ENCODE peak calls at places on chromosome 13, in ten cellular contexts. E is OCI-LY7; N is mammary epithelial cell; I is A549; V is Peyer's patch; D is transverse colon; Y is CD8-positive, alpha-beta T cell; A is right lobe of liver; X is esophagus squamous epithelium; K is coronary artery. J is an unnamed sample.

GRCh38 chr13:67308004-67308772 is 78.1 kb upstream of the PCDH9 start:
- DNase-seq in N (peak), Y (no peak), I (no peak), K (no peak), X (no peak), D (no peak), A (no peak), E (no peak), V (no peak), J (peak)

GRCh38 chr13:27298849-27299248 is 28.2 kb downstream of the RASL11A start:
- DNase-seq in I (no peak), K (no peak), D (no peak), X (no peak), V (no peak), E (no peak), A (no peak), Y (peak), N (no peak), J (no peak)

GRCh38 chr13:79456051-79456450 is 24.9 kb upstream of the NDFIP2 start:
- DNase-seq in X (no peak), V (no peak), Y (no peak), D (no peak), A (no peak), I (no peak), N (no peak), E (no peak), K (no peak), J (no peak)

GRCh38 chr13:31201341-31202024 is 1.7 kb downstream of the B3GLCT start:
- DNase-seq in D (no peak), Y (no peak), X (no peak), A (no peak), I (no peak), V (no peak), E (no peak), K (no peak), N (peak), J (peak)

GRCh38 chr13:26679945-26680516 is 80.6 kb downstream of the GPR12 start:
- DNase-seq in K (no peak), N (no peak), A (no peak), I (no peak), Y (no peak), D (no peak), E (no peak), V (no peak), X (no peak), J (no peak)

GRCh38 chr13:32427852-32428580 is at the start of gene N4BP2L1:
- DNase-seq in D (peak), N (peak), V (peak), E (peak), A (peak), X (peak), Y (peak), I (peak), K (peak), J (no peak)

GRCh38 chr13:97257800-97258799 is 36.0 kb downstream of the MBNL2 start:
- DNase-seq in E (no peak), V (no peak), N (peak), X (no peak), Y (no peak), K (peak), A (peak), D (no peak), I (peak), J (peak)

GRCh38 chr13:113726961-113727411 is 32.0 kb upstream of the TMEM255B start:
- DNase-seq in Y (no peak), K (no peak), V (peak), N (peak), E (no peak), X (no peak), I (no peak), A (peak), D (no peak), J (no peak)

GRCh38 chr13:26480246-26480855 is 77.1 kb upstream of the WASF3 start:
- DNase-seq in N (no peak), K (no peak), E (no peak), X (no peak), I (no peak), Y (no peak), A (no peak), D (peak), V (peak), J (peak)

GRCh38 chr13:81929988-81930387 is 1589.1 kb upstream of the SPRY2 start:
- DNase-seq in E (no peak), D (no peak), V (no peak), N (peak), K (no peak), X (no peak), Y (no peak), I (no peak), A (no peak), J (peak)

GRCh38 chr13:51714663-51715168 is 89.2 kb downstream of the DHRS12 start:
- DNase-seq in Y (no peak), E (no peak), N (peak), V (no peak), A (no peak), X (no peak), I (no peak), D (no peak), K (no peak), J (peak)

GRCh38 chr13:72163671-72164070 is 296.7 kb upstream of the DACH1 start:
- DNase-seq in A (no peak), D (no peak), N (peak), I (no peak), Y (no peak), E (no peak), X (no peak), V (no peak), K (no peak), J (no peak)

GRCh38 chr13:24746618-24747247 is 17.2 kb upstream of the RNF17 start:
- DNase-seq in V (no peak), K (no peak), E (no peak), A (no peak), X (no peak), D (no peak), Y (no peak), N (peak), I (peak), J (no peak)

GRCh38 chr13:42740753-42741152 is 40.6 kb upstream of the FAM216B start:
- DNase-seq in X (no peak), I (no peak), N (no peak), A (no peak), V (no peak), K (no peak), E (no peak), Y (no peak), D (peak), J (no peak)

GRCh38 chr13:25300861-25301346 is 521 bp upstream of the NUP58 start:
- DNase-seq in D (peak), E (no peak), N (no peak), A (peak), X (no peak), V (peak), I (no peak), Y (peak), K (no peak), J (no peak)

GRCh38 chr13:40060318-40061007 is 405.0 kb downstream of the COG6 start:
- DNase-seq in D (no peak), I (no peak), K (no peak), N (peak), Y (no peak), A (no peak), V (no peak), X (no peak), E (peak), J (peak)

GRCh38 chr13:31174018-31174417 is 12.3 kb upstream of the HSPH1 start:
- DNase-seq in N (no peak), E (no peak), I (no peak), D (no peak), A (no peak), K (no peak), X (no peak), V (no peak), Y (no peak), J (peak)

GRCh38 chr13:113121183-113121927 is 1.2 kb upstream of the F10 start:
- DNase-seq in N (no peak), E (no peak), I (no peak), X (no peak), A (peak), K (no peak), V (no peak), D (no peak), Y (no peak), J (no peak)

GRCh38 chr13:48731957-48732569 is 78.3 kb downstream of the CYSLTR2 start:
- DNase-seq in E (peak), D (peak), Y (peak), V (peak), K (no peak), A (peak), N (peak), I (peak), X (no peak), J (no peak)

GRCh38 chr13:38223093-38223492 is 126.6 kb upstream of the UFM1 start:
- DNase-seq in E (no peak), N (no peak), Y (no peak), D (no peak), X (no peak), I (no peak), V (no peak), K (no peak), A (no peak), J (no peak)

GRCh38 chr13:30376426-30377311 is 45.6 kb upstream of the UBE2L5 start:
- DNase-seq in K (no peak), V (peak), Y (peak), I (no peak), A (no peak), E (peak), D (peak), X (peak), N (peak), J (no peak)

GRCh38 chr13:113078895-113079720 is 26.5 kb upstream of the F7 start:
- DNase-seq in E (no peak), I (no peak), Y (no peak), D (no peak), K (no peak), A (no peak), N (no peak), V (no peak), X (no peak), J (no peak)

GRCh38 chr13:24617394-24618218 is 62.6 kb upstream of the ATP12A start:
- DNase-seq in A (no peak), N (no peak), E (no peak), X (no peak), V (no peak), Y (no peak), K (no peak), I (no peak), D (no peak), J (no peak)

GRCh38 chr13:112679381-112679780 is 10.5 kb upstream of the ATP11A start:
- DNase-seq in N (no peak), Y (no peak), V (no peak), I (no peak), E (no peak), A (no peak), D (no peak), X (no peak), K (no peak), J (no peak)

GRCh38 chr13:52862358-52863206 is 14.1 kb upstream of the PCDH8 start:
- DNase-seq in N (no peak), V (no peak), K (no peak), E (peak), X (no peak), A (no peak), Y (no peak), I (peak), D (peak), J (peak)

GRCh38 chr13:94217370-94217769 is 262.1 kb downstream of the DCT start:
- DNase-seq in I (no peak), K (no peak), X (no peak), A (no peak), N (no peak), D (no peak), E (no peak), Y (no peak), V (no peak), J (no peak)

GRCh38 chr13:34128661-34129060 is 310.7 kb downstream of the RFC3 start:
- DNase-seq in V (no peak), Y (no peak), D (no peak), N (no peak), X (no peak), A (no peak), E (no peak), K (no peak), I (no peak), J (no peak)
- H3K27ac ChIP-seq in V (no peak), Y (no peak), D (no peak), N (no peak), X (no peak), A (no peak), E (no peak), K (no peak), I (no peak), J (no peak)

DNA sequence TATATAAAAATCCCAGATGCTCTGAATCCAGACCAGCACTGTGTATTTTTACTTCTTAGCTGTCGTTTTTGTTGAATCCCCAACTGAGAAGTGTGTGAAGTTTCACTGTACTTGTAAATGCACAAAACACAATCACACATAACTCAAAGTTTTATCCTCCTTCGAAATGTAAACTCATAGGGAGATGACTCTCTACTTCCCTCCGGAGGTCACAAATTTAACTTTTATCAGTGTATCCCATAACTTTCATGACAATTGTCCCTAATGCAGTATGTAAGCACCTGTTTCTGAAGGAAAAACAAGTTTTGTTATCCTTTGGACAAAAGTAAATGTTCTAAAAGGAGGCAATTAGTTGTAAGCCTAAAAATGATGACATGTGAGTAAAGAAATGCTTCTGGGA is 665.0 kb upstream of the SLITRK6 start:
- DNase-seq in A (no peak), V (no peak), E (no peak), K (no peak), D (no peak), N (no peak), I (no peak), Y (no peak), X (no peak), J (peak)
- TF ChIP-seq CTCF in A (no peak), V (no peak), E (peak), K (no peak), D (no peak), N (no peak), I (no peak), Y (no peak), X (no peak), J (no peak)

GRCh38 chr13:90502143-90502542 is 845.3 kb upstream of the MIR17HG start:
- DNase-seq in Y (no peak), A (no peak), V (no peak), X (no peak), E (no peak), I (no peak), N (no peak), K (no peak), D (no peak), J (no peak)
- H3K27ac ChIP-seq in Y (no peak), A (no peak), V (no peak), X (no peak), E (no peak), I (no peak), N (no peak), K (no peak), D (no peak), J (no peak)

GRCh38 chr13:43877788-43878187 is 1.8 kb downstream of the CCDC122 start:
- DNase-seq in X (no peak), D (no peak), I (no peak), A (no peak), V (no peak), K (no peak), Y (no peak), E (peak), N (no peak), J (no peak)
- TF ChIP-seq CTCF in X (no peak), D (no peak), I (no peak), A (no peak), V (no peak), K (no peak), Y (no peak), E (no peak), N (no peak), J (no peak)

DNA sequence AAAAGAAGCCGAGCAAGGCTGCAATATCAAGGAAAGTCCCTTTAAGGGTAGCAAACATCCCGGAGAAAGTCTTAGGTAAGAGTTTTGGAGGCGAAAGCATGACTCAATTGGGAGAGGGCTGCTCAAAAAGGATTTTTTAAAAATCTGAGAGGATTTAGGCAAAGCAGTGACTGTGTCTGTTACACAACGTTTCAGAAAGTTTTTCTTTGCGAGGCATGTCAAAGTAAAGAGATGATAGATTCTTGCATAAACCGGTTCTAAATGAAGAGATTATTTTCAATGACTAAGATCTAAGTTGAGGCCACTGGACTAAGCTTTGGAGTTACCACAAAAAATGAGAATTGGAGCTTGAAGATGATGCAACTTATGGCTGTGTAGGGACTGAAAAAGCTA is 43.7 kb upstream of the ENOX1 start:
- DNase-seq in K (no peak), E (no peak), V (no peak), X (no peak), A (no peak), I (no peak), N (peak), D (no peak), Y (no peak), J (peak)
- H3K27ac ChIP-seq in K (no peak), E (no peak), V (no peak), X (peak), A (no peak), I (peak), N (no peak), D (no peak), Y (no peak), J (no peak)

GRCh38 chr13:99975626-99976025 is 4.1 kb upstream of the ZIC5 start:
- DNase-seq in N (no peak), E (no peak), V (no peak), Y (peak), A (no peak), K (no peak), X (no peak), I (no peak), D (no peak), J (no peak)
- TF ChIP-seq CTCF in N (no peak), E (no peak), V (no peak), Y (no peak), A (no peak), K (no peak), X (no peak), I (no peak), D (no peak), J (no peak)

GRCh38 chr13:28355822-28356371 is 139.0 kb downstream of the FLT1 start:
- DNase-seq in A (no peak), D (no peak), E (no peak), I (no peak), K (no peak), V (no peak), N (no peak), Y (no peak), X (no peak), J (no peak)

GRCh38 chr13:28358673-28359072 is 136.3 kb downstream of the FLT1 start:
- DNase-seq in D (no peak), X (no peak), V (no peak), E (no peak), I (no peak), Y (no peak), K (no peak), A (no peak), N (no peak), J (no peak)

GRCh38 chr13:28356506-28357064 is 138.3 kb downstream of the FLT1 start:
- DNase-seq in E (no peak), V (no peak), D (no peak), N (no peak), K (no peak), X (no peak), A (no peak), Y (no peak), I (no peak), J (no peak)

GRCh38 chr13:28357846-28358496 is 137.0 kb downstream of the FLT1 start:
- DNase-seq in N (no peak), K (no peak), E (no peak), D (no peak), A (no peak), Y (no peak), X (no peak), V (no peak), I (no peak), J (no peak)

GRCh38 chr13:28357247-28357825 is 137.6 kb downstream of the FLT1 start:
- DNase-seq in I (no peak), A (no peak), E (no peak), D (no peak), K (no peak), Y (no peak), V (no peak), X (no peak), N (no peak), J (no peak)
- H3K27ac ChIP-seq in I (no peak), A (no peak), E (no peak), D (no peak), K (no peak), Y (no peak), V (no peak), X (no peak), N (no peak), J (no peak)

GRCh38 chr13:33487575-33488243 is 202.2 kb upstream of the STARD13 start:
- DNase-seq in Y (no peak), D (no peak), E (peak), V (no peak), A (no peak), K (no peak), I (no peak), N (peak), X (no peak), J (no peak)
- TF ChIP-seq CTCF in Y (no peak), D (peak), E (peak), V (no peak), A (peak), K (no peak), I (no peak), N (peak), X (no peak), J (no peak)

DNA sequence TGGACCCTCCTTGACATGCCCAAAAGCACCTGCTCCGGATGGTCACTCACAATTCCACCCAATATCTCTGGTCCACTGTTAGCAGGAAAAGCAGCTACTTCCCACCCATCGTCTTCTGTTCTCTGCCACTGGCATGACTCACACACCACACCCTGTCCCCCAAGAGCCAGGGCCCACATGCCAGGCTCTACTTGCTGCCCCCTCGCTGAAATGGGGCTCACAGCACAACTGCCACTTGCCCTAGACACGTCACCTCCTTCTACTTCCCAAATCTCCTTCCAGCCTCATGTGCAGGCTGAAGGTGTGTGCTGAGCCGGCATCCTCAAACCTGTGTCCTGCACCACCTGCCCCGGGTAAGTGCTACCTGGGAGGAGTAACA is 65.0 kb downstream of the TBC1D4 start:
- DNase-seq in K (no peak), E (no peak), N (no peak), I (no peak), Y (no peak), A (no peak), V (no peak), X (no peak), D (no peak), J (no peak)
- H3K27ac ChIP-seq in K (no peak), E (peak), N (peak), I (peak), Y (no peak), A (peak), V (no peak), X (peak), D (no peak), J (peak)

GRCh38 chr13:77523386-77523785 is 12.1 kb upstream of the SCEL start:
- DNase-seq in V (no peak), A (no peak), I (no peak), K (no peak), D (no peak), X (no peak), E (no peak), N (no peak), Y (no peak), J (no peak)

GRCh38 chr13:77522444-77522843 is 13.1 kb upstream of the SCEL start:
- DNase-seq in N (no peak), V (no peak), X (no peak), A (no peak), K (no peak), I (no peak), E (no peak), Y (no peak), D (no peak), J (no peak)

GRCh38 chr13:77519808-77520207 is 15.7 kb upstream of the SCEL start:
- DNase-seq in I (no peak), X (no peak), A (no peak), V (no peak), N (no peak), D (no peak), Y (no peak), K (no peak), E (no peak), J (no peak)

GRCh38 chr13:77521194-77521593 is 14.3 kb upstream of the SCEL start:
- DNase-seq in V (no peak), K (no peak), Y (no peak), D (no peak), N (peak), I (peak), E (no peak), A (no peak), X (no peak), J (peak)

DNA sequence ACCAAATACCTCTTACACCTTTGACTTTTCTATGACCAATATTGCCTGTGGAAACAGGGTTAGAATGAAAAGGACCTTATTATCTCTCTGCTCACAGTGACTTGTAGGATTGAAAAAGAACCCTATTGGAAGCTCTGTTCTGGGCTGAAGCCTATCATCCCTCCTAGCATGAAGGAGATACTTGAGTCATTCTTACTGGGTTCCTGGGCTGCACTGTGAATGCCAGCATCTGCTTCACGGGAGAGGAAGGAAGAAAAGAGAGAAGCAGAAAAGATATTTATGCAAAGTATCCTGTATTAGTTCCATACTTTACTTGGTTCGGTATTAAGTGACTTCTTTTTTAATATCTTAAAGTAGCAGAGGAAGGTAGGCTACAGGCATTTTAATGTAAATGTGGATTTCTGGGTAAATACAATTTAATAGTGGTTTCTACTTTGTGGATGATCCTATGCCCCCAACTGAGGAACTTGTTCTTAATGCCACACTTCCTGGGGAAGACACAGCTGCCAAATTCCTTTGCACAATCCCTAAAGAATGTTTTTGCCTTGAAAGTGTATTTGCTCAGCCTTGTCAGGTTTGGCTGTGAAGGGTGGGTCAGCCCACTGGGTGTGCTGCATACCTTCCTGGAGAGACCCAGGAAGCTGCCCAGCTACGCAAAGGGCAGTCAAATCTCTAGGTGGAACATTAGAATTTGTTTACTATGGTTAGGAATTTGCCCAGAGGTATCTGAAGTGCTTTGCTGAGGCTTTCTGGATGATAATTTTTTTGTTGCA is 13.7 kb upstream of the SCEL start:
- DNase-seq in E (no peak), A (no peak), N (peak), V (no peak), D (no peak), I (peak), K (no peak), Y (no peak), X (no peak), J (peak)
- TF ChIP-seq CTCF in E (no peak), A (no peak), N (peak), V (no peak), D (no peak), I (no peak), K (no peak), Y (no peak), X (peak), J (no peak)

J was measured in RWPE1.